ENCODE peak calls at places on chromosome 19, in ten cellular contexts. B is sigmoid colon; I is neuronal stem cell; J is lower lobe of right lung; W is fibroblast of lung; R is psoas muscle; C is CD4-positive, CD25-positive, alpha-beta regulatory T cell; L is CD8-positive, alpha-beta T cell; A is breast epithelium; O is SK-N-SH. H is an unnamed sample.

GRCh38 chr19:3201072-3201700 is 15.5 kb downstream of the NCLN start:
- DNase-seq in R (no peak), A (no peak), O (no peak), J (no peak), L (no peak), I (no peak), W (no peak), B (no peak), C (no peak), H (no peak)

GRCh38 chr19:27861411-27861975 is 1351.5 kb downstream of the UQCRFS1 start:
- DNase-seq in C (no peak), J (no peak), R (no peak), A (no peak), L (no peak), O (no peak), B (no peak), W (no peak), I (no peak), H (no peak)

GRCh38 chr19:47587295-47587694 is 14.3 kb upstream of the ZNF541 start:
- DNase-seq in R (peak; percentile 3), C (no peak), B (no peak), I (no peak), O (no peak), L (no peak), J (no peak), A (no peak), W (no peak), H (no peak)

GRCh38 chr19:52917531-52917930 is 5.7 kb downstream of the ZNF888 start:
- DNase-seq in W (no peak), J (no peak), O (no peak), A (no peak), B (no peak), I (no peak), C (no peak), L (no peak), R (no peak), H (no peak)

GRCh38 chr19:55688422-55689218 is 13.6 kb downstream of the EPN1 start:
- DNase-seq in R (peak; percentile 44), A (no peak), O (no peak), C (no peak), I (no peak), B (peak; percentile 50), W (no peak), L (no peak), J (peak; percentile 36), H (no peak)

GRCh38 chr19:12194827-12195500 is 32.1 kb downstream of the ZNF136 start:
- DNase-seq in A (peak; percentile 95), I (peak; percentile 53), W (peak; percentile 75), O (peak; percentile 91), R (peak; percentile 74), L (peak; percentile 59), J (peak; percentile 81), C (peak; percentile 66), B (peak; percentile 94), H (peak; percentile 20)

GRCh38 chr19:1665565-1666047 is 13.2 kb upstream of the TCF3 start:
- DNase-seq in J (no peak), W (no peak), C (no peak), L (no peak), O (no peak), B (no peak), R (no peak), I (no peak), A (no peak), H (no peak)

GRCh38 chr19:56547535-56547934 is 8.8 kb downstream of the ZFP28 start:
- DNase-seq in I (no peak), C (no peak), W (no peak), R (no peak), O (no peak), B (no peak), A (no peak), J (no peak), L (no peak), H (no peak)

GRCh38 chr19:39446365-39447084 is 1.1 kb downstream of the SUPT5H start:
- DNase-seq in L (no peak), O (no peak), B (no peak), R (peak; percentile 10), W (no peak), C (no peak), A (no peak), J (no peak), I (no peak), H (no peak)

GRCh38 chr19:39449116-39449797 is 3.9 kb downstream of the SUPT5H start:
- DNase-seq in I (no peak), W (no peak), O (no peak), C (no peak), L (no peak), J (no peak), A (no peak), B (no peak), R (no peak), H (no peak)

GRCh38 chr19:39444598-39445257 is 654 bp upstream of the SUPT5H start:
- DNase-seq in O (no peak), L (no peak), C (no peak), I (no peak), J (no peak), R (no peak), W (peak; percentile 38), B (no peak), A (no peak), H (no peak)

GRCh38 chr19:39445258-39446071 is at the start of gene SUPT5H:
- DNase-seq in B (peak; percentile 99), W (peak; percentile 97), R (peak; percentile 98), C (peak; percentile 98), J (peak; percentile 98), L (peak; percentile 96), O (peak; percentile 96), A (peak; percentile 98), I (peak; percentile 94), H (peak; percentile 98)

GRCh38 chr19:39448271-39448670 is 2.9 kb downstream of the SUPT5H start:
- DNase-seq in W (no peak), A (no peak), B (no peak), O (no peak), L (no peak), C (no peak), R (no peak), J (no peak), I (no peak), H (no peak)
- H3K4me3 ChIP-seq in W (no peak overlapping the region), A (no peak overlapping the region), B (no peak overlapping the region), O (no peak overlapping the region), L (no peak overlapping the region), C (peak overlapping the region; percentile 99), R (no peak overlapping the region), J (no peak overlapping the region), I (no peak overlapping the region), H (no peak overlapping the region)

GRCh38 chr19:9586764-9587163 is 2.5 kb upstream of the ZNF121 start:
- DNase-seq in A (peak; percentile 78), C (peak; percentile 69), B (peak; percentile 69), R (no peak), I (peak; percentile 43), L (peak; percentile 66), O (peak; percentile 45), W (peak; percentile 70), J (peak; percentile 57), H (peak; percentile 54)
- H3K4me1 ChIP-seq in A (no peaks in the 10 kb centered on the region), C (peaks cover 15% of the 10 kb centered on the region), B (peaks cover 18% of the 10 kb centered on the region), R (peaks cover 18% of the 10 kb centered on the region), I (no peaks in the 10 kb centered on the region), L (peaks cover 16% of the 10 kb centered on the region), O (no peaks in the 10 kb centered on the region), W (no peaks in the 10 kb centered on the region), J (peaks cover 15% of the 10 kb centered on the region), H (peaks cover 9% of the 10 kb centered on the region)

GRCh38 chr19:10431254-10431942 is 11.1 kb downstream of the PDE4A start:
- DNase-seq in R (peak; percentile 59), B (peak; percentile 73), L (no peak), C (peak; percentile 29), J (peak; percentile 76), O (peak; percentile 46), W (no peak), A (no peak), I (no peak), H (peak; percentile 54)

GRCh38 chr19:10430505-10431253 is 10.3 kb downstream of the PDE4A start:
- DNase-seq in A (no peak), W (peak; percentile 43), C (no peak), L (no peak), R (peak; percentile 81), B (peak; percentile 80), I (no peak), O (peak; percentile 76), J (peak; percentile 83), H (no peak)

GRCh38 chr19:10433131-10433536 is 12.8 kb downstream of the PDE4A start:
- DNase-seq in C (no peak), B (no peak), I (no peak), O (no peak), A (no peak), L (no peak), W (no peak), J (no peak), R (peak; percentile 62), H (no peak)

GRCh38 chr19:10431943-10432735 is 11.8 kb downstream of the PDE4A start:
- DNase-seq in O (peak; percentile 68), W (no peak), J (peak; percentile 84), A (no peak), B (peak; percentile 82), L (peak; percentile 64), R (peak; percentile 86), I (no peak), C (peak; percentile 63), H (peak; percentile 68)

GRCh38 chr19:10432736-10433130 is 12.4 kb downstream of the PDE4A start:
- DNase-seq in J (no peak), A (no peak), I (no peak), W (no peak), O (no peak), C (no peak), L (no peak), B (no peak), R (peak; percentile 81), H (no peak)
- H3K27me3 ChIP-seq in J (no peaks in the 10 kb centered on the region), A (no peaks in the 10 kb centered on the region), I (peaks cover 17% of the 10 kb centered on the region), W (peaks cover 4% of the 10 kb centered on the region), O (no peaks in the 10 kb centered on the region), C (peaks cover 4% of the 10 kb centered on the region), L (peaks cover 7% of the 10 kb centered on the region), B (no peaks in the 10 kb centered on the region), R (no peaks in the 10 kb centered on the region), H (no peaks in the 10 kb centered on the region)

GRCh38 chr19:45442408-45442926 is 18.8 kb upstream of the ERCC1 start:
- DNase-seq in W (no peak), C (no peak), B (no peak), I (no peak), L (no peak), A (no peak), J (no peak), R (no peak), O (no peak), H (no peak)

GRCh38 chr19:45440873-45441654 is 17.3 kb upstream of the ERCC1 start:
- DNase-seq in O (no peak), B (no peak), R (no peak), J (no peak), W (no peak), I (no peak), L (no peak), C (no peak), A (no peak), H (no peak)

GRCh38 chr19:45439569-45440258 is 16.0 kb upstream of the ERCC1 start:
- DNase-seq in I (no peak), R (peak; percentile 96), W (peak; percentile 78), L (peak; percentile 77), J (peak; percentile 88), B (peak; percentile 95), A (peak; percentile 75), C (peak; percentile 90), O (peak; percentile 93), H (peak; percentile 75)

GRCh38 chr19:45439190-45439568 is 15.5 kb upstream of the ERCC1 start:
- DNase-seq in R (no peak), W (no peak), I (no peak), C (no peak), J (no peak), L (no peak), A (no peak), O (no peak), B (no peak), H (no peak)

DNA sequence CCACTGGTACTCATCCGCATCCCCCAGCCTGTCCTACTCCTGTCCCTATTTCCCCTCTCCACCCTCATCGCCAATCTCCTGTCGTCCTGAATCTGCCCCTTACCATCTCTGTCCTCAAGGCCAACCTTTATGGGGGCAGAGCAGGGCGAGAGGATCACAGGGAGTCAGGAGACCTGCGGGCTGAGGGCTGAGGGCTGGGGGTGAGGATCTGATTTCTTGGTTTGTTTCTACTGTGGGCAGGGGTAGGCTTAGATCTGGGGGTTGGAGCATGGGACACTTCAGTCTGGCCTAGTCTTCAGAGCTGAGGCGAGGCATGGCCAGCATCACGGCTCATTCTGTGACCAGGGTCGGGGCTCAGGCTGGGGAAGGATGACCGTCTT is 16.5 kb upstream of the ERCC1 start:
- DNase-seq in O (no peak), W (no peak), I (no peak), C (no peak), B (no peak), J (no peak), L (no peak), R (no peak), A (no peak), H (no peak)
- H3K4me3 ChIP-seq in O (peak overlapping the region; percentile 73), W (peak overlapping the region; percentile 38), I (peak overlapping the region; percentile 89), C (no peak overlapping the region), B (peak overlapping the region; percentile 55), J (peak overlapping the region; percentile 78), L (peak overlapping the region; percentile 71), R (peak overlapping the region; percentile 83), A (peak overlapping the region; percentile 74), H (peak overlapping the region; percentile 70)

H was measured in effector memory CD4-positive, alpha-beta T cell.